ENCODE peak calls at places on chromosomes 12 and 14, in four cellular contexts. C, U, O and H are unnamed samples.
A peak's percentile ranks its signal among the peaks of the same experiment; 100 is the strongest.

GRCh38 chr14:64232095-64232830 is 61.9 kb downstream of the ESR2 start:
- DNase-seq in C (no peak), U (no peak), O (peak; percentile 96), H (no peak)

GRCh38 chr14:97719931-97720330 is 922.7 kb downstream of the VRK1 start:
- DNase-seq in C (no peak), U (no peak), O (no peak), H (no peak)

GRCh38 chr12:50232771-50233209 is 50.5 kb downstream of the LIMA1 start:
- DNase-seq in C (peak; percentile 91), U (no peak), O (no peak), H (no peak)

GRCh38 chr12:127272864-127273263 is 994.1 kb upstream of the TMEM132C start:
- DNase-seq in C (no peak), U (no peak), O (peak; percentile 95), H (no peak)

GRCh38 chr14:56491299-56492285 is 88.0 kb upstream of the TMEM260 start:
- DNase-seq in C (peak; percentile 97), U (peak; percentile 16), O (peak; percentile 42), H (no peak)

GRCh38 chr12:121713257-121714155 is 954 bp downstream of the TMEM120B start:
- DNase-seq in C (no peak), U (no peak), O (peak; percentile 15), H (no peak)

GRCh38 chr12:56338643-56339422 is at the start of gene IL23A:
- DNase-seq in C (no peak), U (peak; percentile 72), O (peak; percentile 71), H (no peak)

GRCh38 chr12:93060666-93061413 is 131.7 kb upstream of the EEA1 start:
- DNase-seq in C (peak; percentile 91), U (no peak), O (peak; percentile 18), H (no peak)

GRCh38 chr12:107776171-107776570 is 1.7 kb downstream of the ASCL4 start:
- DNase-seq in C (no peak), U (no peak), O (no peak), H (no peak)

GRCh38 chr14:73474952-73475351 is 15.8 kb upstream of the RIOX1 start:
- DNase-seq in C (no peak), U (no peak), O (no peak), H (no peak)

GRCh38 chr12:7190268-7191055 is 976 bp downstream of the PEX5 start:
- DNase-seq in C (peak; percentile 39), U (no peak), O (peak; percentile 19), H (no peak)

GRCh38 chr12:109115404-109115757 is 1.0 kb upstream of the ACACB start:
- DNase-seq in C (no peak), U (no peak), O (no peak), H (no peak)

GRCh38 chr12:128069359-128069997 is 197.5 kb upstream of the TMEM132C start:
- DNase-seq in C (peak; percentile 58), U (no peak), O (peak; percentile 64), H (no peak)

GRCh38 chr12:89821901-89822300 is 113.3 kb upstream of the ATP2B1 start:
- DNase-seq in C (no peak), U (no peak), O (peak; percentile 10), H (no peak)

GRCh38 chr12:104154806-104155205 is 16.8 kb upstream of the NFYB start:
- DNase-seq in C (no peak), U (no peak), O (no peak), H (no peak)

GRCh38 chr14:38762436-38762835 is 340.6 kb downstream of the SEC23A start:
- DNase-seq in C (no peak), U (no peak), O (no peak), H (no peak)

GRCh38 chr12:49662998-49663843 is 39.9 kb downstream of the PRPF40B start:
- DNase-seq in C (peak; percentile 98), U (peak; percentile 63), O (peak; percentile 92), H (no peak)

GRCh38 chr12:128811806-128812205 is 12.0 kb downstream of the SLC15A4 start:
- DNase-seq in C (no peak), U (no peak), O (no peak), H (no peak)

GRCh38 chr12:55955800-55956508 is 9.9 kb downstream of the PMEL start:
- DNase-seq in C (peak; percentile 88), U (peak; percentile 33), O (peak; percentile 84), H (no peak)

GRCh38 chr14:32403688-32404087 is 74.6 kb downstream of the AKAP6 start:
- DNase-seq in C (no peak), U (no peak), O (peak; percentile 68), H (no peak)

GRCh38 chr14:23348297-23348655 is 4.4 kb downstream of the SLC22A17 start:
- DNase-seq in C (peak; percentile 29), U (no peak), O (no peak), H (no peak)

GRCh38 chr12:114834621-114835020 is 150.6 kb upstream of the TBX3 start:
- DNase-seq in C (peak; percentile 94), U (no peak), O (peak; percentile 89), H (no peak)

GRCh38 chr12:53207042-53207441 is at the start of gene ITGB7:
- DNase-seq in C (no peak), U (peak; percentile 47), O (no peak), H (no peak)

GRCh38 chr14:104094709-104095425 is 9.4 kb downstream of the ASPG start:
- DNase-seq in C (peak; percentile 74), U (peak; percentile 68), O (peak; percentile 10), H (no peak)

GRCh38 chr12:94287245-94287628 is 138.9 kb downstream of the PLXNC1 start:
- DNase-seq in C (no peak), U (no peak), O (no peak), H (no peak)